ENCODE peak calls at places on chromosomes 11 and 22, in five cellular contexts. J is K562, A is H1, P is GM12878, Q is HepG2. W is an unnamed sample.

GRCh38 chr11:18063131-18063530 is 17.1 kb upstream of the TPH1 start:
- DNase-seq in A (no peak), P (no peak), J (no peak), Q (no peak), W (no peak)

GRCh38 chr11:126969865-126970479 is 30.6 kb downstream of the KIRREL3 start:
- DNase-seq in P (no peak), J (peak; percentile 9), Q (no peak), A (no peak), W (peak; percentile 33)

GRCh38 chr11:94671553-94672366 is 96.4 kb upstream of the AMOTL1 start:
- DNase-seq in Q (no peak), J (no peak), P (no peak), A (peak; percentile 41), W (no peak)

GRCh38 chr22:32994046-32994827 is 63.9 kb downstream of the SYN3 start:
- DNase-seq in P (no peak), J (no peak), A (peak; percentile 46), Q (no peak), W (peak; percentile 29)

GRCh38 chr22:23305321-23305910 is 125.1 kb downstream of the BCR start:
- DNase-seq in A (no peak), P (no peak), Q (no peak), J (no peak), W (no peak)

GRCh38 chr11:32538804-32539203 is 44.8 kb upstream of the EIF3M start:
- DNase-seq in J (no peak), Q (no peak), P (no peak), A (no peak), W (no peak)

GRCh38 chr22:20089226-20089976 is 9.4 kb downstream of the DGCR8 start:
- DNase-seq in Q (no peak), P (no peak), J (no peak), A (no peak), W (no peak)

GRCh38 chr11:68213555-68214172 is 568 bp upstream of the KMT5B start:
- DNase-seq in Q (peak; percentile 76), J (peak; percentile 89), A (peak; percentile 93), P (no peak), W (peak; percentile 78)

GRCh38 chr22:46593211-46593676 is 26.9 kb upstream of the GRAMD4 start:
- DNase-seq in P (no peak), J (no peak), Q (no peak), A (no peak), W (no peak)

GRCh38 chr22:37762389-37762836 is 45.3 kb upstream of the GCAT start:
- DNase-seq in A (no peak), P (no peak), Q (no peak), J (peak; percentile 73), W (no peak)

GRCh38 chr22:42716221-42716620 is 4.4 kb downstream of the A4GALT start:
- DNase-seq in P (peak; percentile 87), Q (no peak), J (no peak), A (no peak), W (no peak)

GRCh38 chr11:27385245-27385644 is 22.2 kb upstream of the CCDC34 start:
- DNase-seq in A (no peak), P (no peak), Q (no peak), J (no peak), W (no peak)

GRCh38 chr11:26028294-26028954 is 303.5 kb upstream of the ANO3 start:
- DNase-seq in Q (peak; percentile 15), J (no peak), P (no peak), A (no peak), W (no peak)

GRCh38 chr11:88281317-88281712 is 56.2 kb downstream of the CTSC start:
- DNase-seq in P (no peak), A (no peak), J (no peak), Q (no peak), W (no peak)

GRCh38 chr11:69644962-69645675 is 4.2 kb downstream of the CCND1 start:
- DNase-seq in Q (no peak), A (no peak), J (no peak), P (no peak), W (no peak)

GRCh38 chr22:49701380-49702067 is 126.1 kb downstream of the BRD1 start:
- DNase-seq in Q (no peak), A (peak; percentile 52), P (no peak), J (no peak), W (no peak)

GRCh38 chr11:35567737-35568465 is 42.5 kb upstream of the PAMR1 start:
- DNase-seq in J (no peak), Q (no peak), P (no peak), A (no peak), W (no peak)

GRCh38 chr11:1303196-1303821 is 6.1 kb downstream of the TOLLIP start:
- DNase-seq in J (no peak), Q (no peak), A (peak; percentile 83), P (no peak), W (peak; percentile 68)

GRCh38 chr11:64641596-64642417 is 50.8 kb downstream of the SLC22A12 start:
- DNase-seq in P (no peak), Q (no peak), J (no peak), A (no peak), W (no peak)

GRCh38 chr22:42683599-42684283 is 34.5 kb upstream of the CYB5R3 start:
- DNase-seq in A (no peak), Q (no peak), P (no peak), J (no peak), W (no peak)

GRCh38 chr11:57644748-57645715 is 4.7 kb downstream of the YPEL4 start:
- DNase-seq in P (no peak), Q (peak; percentile 69), J (peak; percentile 86), A (peak; percentile 93), W (peak; percentile 96)

GRCh38 chr11:19959697-19960096 is 200.6 kb downstream of the DBX1 start:
- DNase-seq in J (no peak), Q (no peak), P (no peak), A (no peak), W (no peak)

GRCh38 chr11:2750601-2751522 is 51.1 kb upstream of the KCNQ1OT1 start:
- DNase-seq in A (no peak), J (no peak), P (no peak), Q (no peak), W (no peak)

GRCh38 chr11:2754008-2754407 is 54.2 kb upstream of the KCNQ1OT1 start:
- DNase-seq in J (no peak), A (no peak), Q (no peak), P (no peak), W (no peak)

GRCh38 chr11:2751523-2752203 is 51.9 kb upstream of the KCNQ1OT1 start:
- DNase-seq in P (no peak), Q (no peak), J (no peak), A (no peak), W (no peak)

GRCh38 chr11:2752204-2752772 is 52.5 kb upstream of the KCNQ1OT1 start:
- DNase-seq in J (no peak), P (no peak), A (no peak), Q (no peak), W (no peak)

GRCh38 chr11:2752923-2753322 is 53.1 kb upstream of the KCNQ1OT1 start:
- DNase-seq in J (no peak), P (peak; percentile 11), Q (no peak), A (no peak), W (no peak)
- TF ChIP-seq ATF2 in J (no peak), P (no peak), Q (no peak), A (no peak), W (no peak)

DNA sequence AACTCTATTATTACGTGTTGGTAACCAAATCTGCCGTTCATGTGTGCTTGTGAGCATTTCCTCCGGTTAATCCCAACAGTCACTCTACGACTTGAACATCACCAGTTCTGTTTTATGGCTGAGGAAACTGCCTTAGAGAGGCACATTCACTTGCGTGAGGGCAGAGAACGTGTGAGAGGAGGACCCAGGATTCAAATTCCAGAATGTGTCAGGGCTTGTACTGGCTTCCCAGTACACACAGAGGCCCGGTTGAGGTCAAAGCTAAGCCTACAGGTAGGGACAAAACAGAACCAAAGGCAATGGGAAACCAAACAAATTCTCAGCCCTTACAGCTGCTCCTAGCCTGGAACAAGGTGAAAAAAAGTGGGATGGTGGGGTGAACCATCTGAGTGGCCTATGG is 66.9 kb upstream of the TENM4 start:
- DNase-seq in J (no peak), Q (no peak), A (no peak), P (no peak), W (no peak)
- TF ChIP-seq ATF2 in J (no peak), Q (no peak), A (no peak), P (no peak), W (no peak)

GRCh38 chr11:119376197-119376847 is 5.2 kb downstream of the USP2 start:
- DNase-seq in J (no peak), P (no peak), Q (peak; percentile 88), A (no peak), W (no peak)
- TF ChIP-seq ATF2 in J (no peak), P (no peak), Q (peak; percentile 73), A (no peak), W (no peak)

GRCh38 chr11:30581646-30582045 is 4.5 kb downstream of the MPPED2 start:
- DNase-seq in P (no peak), J (no peak), Q (no peak), A (no peak), W (no peak)

GRCh38 chr11:30586251-30587144 is at the start of gene MPPED2:
- DNase-seq in J (peak; percentile 11), A (peak; percentile 88), P (no peak), Q (no peak), W (peak; percentile 81)

GRCh38 chr11:30583505-30584280 is 2.5 kb downstream of the MPPED2 start:
- DNase-seq in A (peak; percentile 57), P (no peak), J (no peak), Q (no peak), W (peak; percentile 35)

GRCh38 chr11:30585892-30586250 is 282 bp downstream of the MPPED2 start:
- DNase-seq in A (no peak), Q (no peak), P (no peak), J (no peak), W (no peak)

DNA sequence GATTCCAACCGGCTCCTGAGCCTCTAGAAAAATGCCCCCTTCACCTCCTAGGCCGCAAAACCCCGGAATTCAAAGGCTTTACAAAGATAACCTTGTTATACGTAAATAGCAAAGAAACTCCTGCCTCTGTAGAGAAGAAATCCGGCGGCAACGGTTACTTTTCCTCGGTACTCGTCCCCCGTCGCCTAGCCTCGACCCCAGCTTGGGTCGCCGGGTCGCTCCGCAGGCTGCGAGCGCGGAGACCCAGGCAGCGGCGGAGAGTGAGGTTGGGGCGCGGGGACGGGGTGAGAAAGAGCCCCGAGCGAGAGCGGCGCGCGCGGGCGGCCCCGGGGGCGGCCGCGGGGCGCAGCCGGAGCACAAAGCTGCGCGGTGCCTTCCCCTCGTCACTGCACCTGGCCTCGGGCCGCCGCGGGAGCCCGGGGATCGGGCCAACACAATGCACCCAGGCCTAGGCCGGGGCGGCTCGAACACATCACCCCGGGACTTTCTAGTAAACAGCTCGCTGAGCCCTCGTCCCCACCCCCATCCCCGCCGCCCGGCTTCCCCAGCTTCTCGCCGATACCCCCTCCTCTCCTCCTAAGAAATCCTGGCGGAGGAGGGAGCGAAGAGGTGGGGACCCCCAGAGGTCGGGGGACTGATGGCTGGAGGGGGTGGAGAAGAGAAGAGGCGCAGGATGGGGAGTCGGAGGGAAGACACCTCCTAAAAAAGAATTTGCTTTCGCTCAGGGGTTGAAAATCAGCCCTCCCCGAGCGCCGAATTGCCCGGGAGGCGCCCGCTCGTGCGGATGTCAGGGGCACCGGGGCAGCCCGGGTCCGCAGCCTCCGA is 874 bp downstream of the MPPED2 start:
- DNase-seq in P (no peak), Q (no peak), J (no peak), A (peak; percentile 75), W (peak; percentile 64)
- TF ChIP-seq ATF2 in P (no peak), Q (no peak), J (no peak), A (no peak), W (no peak)

GRCh38 chr11:74443071-74443864 is 24.1 kb downstream of the KCNE3 start:
- DNase-seq in J (no peak), Q (peak; percentile 56), P (no peak), A (no peak), W (no peak)
- TF ChIP-seq ATF2 in J (no peak), Q (no peak), P (no peak), A (no peak), W (no peak)

W was measured in WTC11.